ENCODE peak calls at places on chromosomes 11 and 22, in seven cellular contexts. G, L, Z, R, W, T and U are unnamed samples.

GRCh38 chr11:44036811-44037657 is 10.7 kb upstream of the ACCSL start:
- DNase-seq in G (peak), L (peak), Z (peak), R (peak), W (peak), T (peak), U (peak)

GRCh38 chr11:31815743-31816466 is 4.8 kb upstream of the PAX6 start:
- DNase-seq in G (no peak), L (no peak), Z (no peak), R (no peak), W (no peak), T (no peak), U (no peak)

GRCh38 chr11:95542868-95543551 is 246.6 kb downstream of the FAM76B start:
- DNase-seq in G (no peak), L (no peak), Z (no peak), R (no peak), W (no peak), T (no peak), U (no peak)

GRCh38 chr11:36558511-36559413 is 9.0 kb upstream of the RAG1 start:
- DNase-seq in G (no peak), L (no peak), Z (no peak), R (no peak), W (no peak), T (no peak), U (no peak)

GRCh38 chr11:11403763-11404725 is 51.0 kb upstream of the CSNK2A3 start:
- DNase-seq in G (no peak), L (no peak), Z (peak), R (no peak), W (no peak), T (no peak), U (no peak)

GRCh38 chr11:35272391-35272821 is 133.4 kb downstream of the CD44 start:
- DNase-seq in G (peak), L (no peak), Z (no peak), R (no peak), W (peak), T (no peak), U (no peak)

GRCh38 chr11:15170170-15170569 is 55.4 kb downstream of the INSC start:
- DNase-seq in G (no peak), L (no peak), Z (no peak), R (no peak), W (no peak), T (no peak), U (no peak)

GRCh38 chr11:126339866-126340434 is 15.5 kb upstream of the ST3GAL4 start:
- DNase-seq in G (no peak), L (no peak), Z (peak), R (no peak), W (no peak), T (no peak), U (no peak)

GRCh38 chr11:103055174-103055890 is 36.6 kb downstream of the DCUN1D5 start:
- DNase-seq in G (no peak), L (peak), Z (no peak), R (peak), W (no peak), T (no peak), U (peak)

GRCh38 chr22:30187094-30187493 is 59.5 kb downstream of the LIF start:
- DNase-seq in G (no peak), L (no peak), Z (no peak), R (no peak), W (no peak), T (no peak), U (no peak)

GRCh38 chr11:109785714-109786113 is 307.5 kb upstream of the ZC3H12C start:
- DNase-seq in G (no peak), L (no peak), Z (no peak), R (no peak), W (no peak), T (no peak), U (no peak)

GRCh38 chr22:47377926-47378560 is 615.6 kb downstream of the TBC1D22A start:
- DNase-seq in G (no peak), L (no peak), Z (no peak), R (no peak), W (no peak), T (no peak), U (no peak)

GRCh38 chr11:104795511-104796213 is 102.6 kb downstream of the CASP12 start:
- DNase-seq in G (no peak), L (no peak), Z (no peak), R (no peak), W (no peak), T (no peak), U (no peak)